ENCODE peak calls at places on chromosomes 12 and 14, in six cellular contexts. One of them, this sample, is unnamed.

GRCh38 chr14:21385170-21385904 is 1.5 kb upstream of the SUPT16H start:
- DNase-seq in AG10803: no peak
- DNase-seq in NCI-H345: no peak
- DNase-seq in astrocyte of the cerebellum: no peak
- DNase-seq in T47D: no peak
- DNase-seq in fibroblast of mammary gland: no peak
- DNase-seq in this sample: peak; percentile 5

GRCh38 chr12:133130808-133131128 is 341 bp downstream of the ZNF10 start:
- DNase-seq in NCI-H345: no peak
- DNase-seq in astrocyte of the cerebellum: no peak
- DNase-seq in AG10803: no peak
- DNase-seq in fibroblast of mammary gland: no peak
- DNase-seq in T47D: no peak
- DNase-seq in this sample: peak; percentile 43

GRCh38 chr14:58298880-58299664 is 717 bp downstream of the ARID4A start:
- DNase-seq in fibroblast of mammary gland: no peak
- DNase-seq in AG10803: no peak
- DNase-seq in NCI-H345: peak; percentile 44
- DNase-seq in astrocyte of the cerebellum: no peak
- DNase-seq in T47D: no peak
- DNase-seq in this sample: no peak

GRCh38 chr12:46404733-46405132 is 32.2 kb upstream of the SLC38A2 start:
- DNase-seq in NCI-H345: no peak
- DNase-seq in AG10803: no peak
- DNase-seq in astrocyte of the cerebellum: no peak
- DNase-seq in T47D: no peak
- DNase-seq in fibroblast of mammary gland: no peak
- DNase-seq in this sample: no peak

GRCh38 chr12:111034148-111034910 is 114.0 kb upstream of the MYL2 start:
- DNase-seq in fibroblast of mammary gland: no peak
- DNase-seq in AG10803: no peak
- DNase-seq in astrocyte of the cerebellum: no peak
- DNase-seq in T47D: peak; percentile 88
- DNase-seq in NCI-H345: no peak
- DNase-seq in this sample: no peak

GRCh38 chr12:27534765-27535161 is 10.8 kb downstream of the PPFIBP1 start:
- DNase-seq in NCI-H345: no peak
- DNase-seq in AG10803: no peak
- DNase-seq in T47D: no peak
- DNase-seq in fibroblast of mammary gland: no peak
- DNase-seq in astrocyte of the cerebellum: no peak
- DNase-seq in this sample: no peak

GRCh38 chr12:130603566-130603965 is 112.5 kb downstream of the RIMBP2 start:
- DNase-seq in NCI-H345: no peak
- DNase-seq in astrocyte of the cerebellum: no peak
- DNase-seq in fibroblast of mammary gland: no peak
- DNase-seq in T47D: no peak
- DNase-seq in AG10803: no peak
- DNase-seq in this sample: no peak

GRCh38 chr12:30197392-30198047 is 413.8 kb upstream of the TMTC1 start:
- DNase-seq in T47D: no peak
- DNase-seq in astrocyte of the cerebellum: peak; percentile 9
- DNase-seq in fibroblast of mammary gland: peak; percentile 44
- DNase-seq in AG10803: no peak
- DNase-seq in NCI-H345: no peak
- DNase-seq in this sample: peak; percentile 18

GRCh38 chr14:94109915-94110250 is 653 bp upstream of the IFI27 start:
- DNase-seq in astrocyte of the cerebellum: no peak
- DNase-seq in AG10803: no peak
- DNase-seq in fibroblast of mammary gland: no peak
- DNase-seq in NCI-H345: no peak
- DNase-seq in T47D: no peak
- DNase-seq in this sample: no peak

GRCh38 chr14:92503756-92504491 is 9.7 kb upstream of the RIN3 start:
- DNase-seq in fibroblast of mammary gland: peak; percentile 63
- DNase-seq in AG10803: peak; percentile 79
- DNase-seq in T47D: no peak
- DNase-seq in astrocyte of the cerebellum: no peak
- DNase-seq in NCI-H345: no peak
- DNase-seq in this sample: no peak

GRCh38 chr12:237026-237815 is 23.3 kb upstream of the SLC6A12 start:
- DNase-seq in NCI-H345: no peak
- DNase-seq in fibroblast of mammary gland: no peak
- DNase-seq in astrocyte of the cerebellum: no peak
- DNase-seq in T47D: no peak
- DNase-seq in AG10803: no peak
- DNase-seq in this sample: no peak

GRCh38 chr14:35406811-35407630 is 2.5 kb upstream of the NFKBIA start:
- DNase-seq in astrocyte of the cerebellum: no peak
- DNase-seq in AG10803: peak; percentile 74
- DNase-seq in fibroblast of mammary gland: peak; percentile 81
- DNase-seq in T47D: peak; percentile 76
- DNase-seq in NCI-H345: peak; percentile 75
- DNase-seq in this sample: peak; percentile 38

GRCh38 chr14:103091041-103091882 is 3.3 kb upstream of the EXOC3L4 start:
- DNase-seq in NCI-H345: no peak
- DNase-seq in fibroblast of mammary gland: peak; percentile 48
- DNase-seq in astrocyte of the cerebellum: no peak
- DNase-seq in T47D: peak; percentile 73
- DNase-seq in AG10803: peak; percentile 31
- DNase-seq in this sample: no peak

GRCh38 chr14:105474478-105475268 is at the start of gene CRIP2:
- DNase-seq in NCI-H345: peak; percentile 80
- DNase-seq in T47D: peak; percentile 94
- DNase-seq in AG10803: peak; percentile 33
- DNase-seq in astrocyte of the cerebellum: no peak
- DNase-seq in fibroblast of mammary gland: no peak
- DNase-seq in this sample: no peak

GRCh38 chr14:68775614-68776126 is 17.2 kb downstream of the ZFP36L1 start:
- DNase-seq in astrocyte of the cerebellum: no peak
- DNase-seq in T47D: no peak
- DNase-seq in AG10803: no peak
- DNase-seq in NCI-H345: no peak
- DNase-seq in fibroblast of mammary gland: no peak
- DNase-seq in this sample: no peak

GRCh38 chr12:119208626-119209061 is 29.9 kb downstream of the HSPB8 start:
- DNase-seq in astrocyte of the cerebellum: no peak
- DNase-seq in fibroblast of mammary gland: peak; percentile 68
- DNase-seq in NCI-H345: no peak
- DNase-seq in AG10803: peak; percentile 74
- DNase-seq in T47D: no peak
- DNase-seq in this sample: peak; percentile 91

GRCh38 chr12:13571035-13571434 is 374.5 kb downstream of the EMP1 start:
- DNase-seq in astrocyte of the cerebellum: no peak
- DNase-seq in T47D: no peak
- DNase-seq in AG10803: no peak
- DNase-seq in fibroblast of mammary gland: no peak
- DNase-seq in NCI-H345: no peak
- DNase-seq in this sample: no peak

GRCh38 chr14:23644919-23645336 is 8.8 kb downstream of the DHRS2 start:
- DNase-seq in NCI-H345: no peak
- DNase-seq in AG10803: no peak
- DNase-seq in T47D: no peak
- DNase-seq in fibroblast of mammary gland: no peak
- DNase-seq in astrocyte of the cerebellum: no peak
- DNase-seq in this sample: no peak

GRCh38 chr12:71312767-71313375 is 126.7 kb upstream of the LGR5 start:
- DNase-seq in fibroblast of mammary gland: peak; percentile 47
- DNase-seq in AG10803: no peak
- DNase-seq in astrocyte of the cerebellum: no peak
- DNase-seq in NCI-H345: no peak
- DNase-seq in T47D: no peak
- DNase-seq in this sample: no peak

GRCh38 chr12:67471810-67472209 is 176.7 kb upstream of the DYRK2 start:
- DNase-seq in NCI-H345: no peak
- DNase-seq in fibroblast of mammary gland: no peak
- DNase-seq in AG10803: no peak
- DNase-seq in astrocyte of the cerebellum: no peak
- DNase-seq in T47D: no peak
- DNase-seq in this sample: no peak

GRCh38 chr14:104687601-104688504 is 1.6 kb upstream of the INF2 start:
- DNase-seq in AG10803: peak; percentile 46
- DNase-seq in fibroblast of mammary gland: peak; percentile 19
- DNase-seq in astrocyte of the cerebellum: no peak
- DNase-seq in NCI-H345: peak; percentile 15
- DNase-seq in T47D: peak; percentile 90
- DNase-seq in this sample: no peak

GRCh38 chr12:27571463-27571862 is 47.5 kb downstream of the PPFIBP1 start:
- DNase-seq in astrocyte of the cerebellum: peak; percentile 91
- DNase-seq in fibroblast of mammary gland: peak; percentile 98
- DNase-seq in AG10803: peak; percentile 87
- DNase-seq in T47D: no peak
- DNase-seq in NCI-H345: no peak
- DNase-seq in this sample: no peak

GRCh38 chr12:124646385-124647230 is 79.2 kb upstream of the NCOR2 start:
- DNase-seq in astrocyte of the cerebellum: no peak
- DNase-seq in fibroblast of mammary gland: no peak
- DNase-seq in AG10803: no peak
- DNase-seq in T47D: no peak
- DNase-seq in NCI-H345: no peak
- DNase-seq in this sample: no peak

GRCh38 chr14:61388173-61388975 is 67.0 kb downstream of the PRKCH start:
- DNase-seq in fibroblast of mammary gland: peak; percentile 77
- DNase-seq in T47D: peak; percentile 52
- DNase-seq in AG10803: peak; percentile 12
- DNase-seq in astrocyte of the cerebellum: no peak
- DNase-seq in NCI-H345: peak; percentile 41
- DNase-seq in this sample: peak; percentile 97

GRCh38 chr14:35122696-35123387 is 490 bp downstream of the PRORP start:
- DNase-seq in T47D: peak; percentile 29
- DNase-seq in fibroblast of mammary gland: peak; percentile 56
- DNase-seq in NCI-H345: no peak
- DNase-seq in astrocyte of the cerebellum: peak; percentile 19
- DNase-seq in AG10803: peak; percentile 54
- DNase-seq in this sample: no peak

GRCh38 chr14:75823334-75823733 is 158.5 kb downstream of the TGFB3 start:
- DNase-seq in AG10803: peak; percentile 40
- DNase-seq in NCI-H345: no peak
- DNase-seq in T47D: no peak
- DNase-seq in astrocyte of the cerebellum: no peak
- DNase-seq in fibroblast of mammary gland: peak; percentile 56
- DNase-seq in this sample: no peak

GRCh38 chr12:44317651-44318126 is 481.8 kb downstream of the TMEM117 start:
- DNase-seq in NCI-H345: no peak
- DNase-seq in fibroblast of mammary gland: peak; percentile 40
- DNase-seq in astrocyte of the cerebellum: peak; percentile 9
- DNase-seq in T47D: no peak
- DNase-seq in AG10803: peak; percentile 38
- DNase-seq in this sample: no peak

GRCh38 chr12:2390850-2391390 is 338.1 kb downstream of the CACNA1C start:
- DNase-seq in fibroblast of mammary gland: no peak
- DNase-seq in T47D: no peak
- DNase-seq in NCI-H345: no peak
- DNase-seq in AG10803: no peak
- DNase-seq in astrocyte of the cerebellum: no peak
- DNase-seq in this sample: no peak

GRCh38 chr12:89225808-89226368 is 126.4 kb downstream of the DUSP6 start:
- DNase-seq in T47D: peak; percentile 29
- DNase-seq in astrocyte of the cerebellum: peak; percentile 35
- DNase-seq in fibroblast of mammary gland: peak; percentile 97
- DNase-seq in AG10803: peak; percentile 93
- DNase-seq in NCI-H345: peak; percentile 86
- DNase-seq in this sample: peak; percentile 95

GRCh38 chr14:95162641-95163040 is 5.3 kb upstream of the DICER1 start:
- DNase-seq in T47D: no peak
- DNase-seq in AG10803: no peak
- DNase-seq in astrocyte of the cerebellum: no peak
- DNase-seq in NCI-H345: peak; percentile 47
- DNase-seq in fibroblast of mammary gland: no peak
- DNase-seq in this sample: no peak

GRCh38 chr12:104457746-104458644 is 1.2 kb downstream of the CHST11 start:
- DNase-seq in T47D: peak; percentile 65
- DNase-seq in fibroblast of mammary gland: no peak
- DNase-seq in astrocyte of the cerebellum: no peak
- DNase-seq in NCI-H345: peak; percentile 31
- DNase-seq in AG10803: peak; percentile 5
- DNase-seq in this sample: no peak